ENCODE peak calls at places on chromosomes 16 and 17, in ten cellular contexts. B is colonic mucosa, P is GM04503, S is brain pericyte, U is Right ventricle myocardium inferior, A is BE2C, D is lower leg skin, C is omental fat pad, L is HT1080, W is mucosa of gallbladder. V is an unnamed sample.

GRCh38 chr17:27481327-27481726 is 25.1 kb downstream of the KSR1 start:
- DNase-seq in B (no peak), P (no peak), S (no peak), U (no peak), A (no peak), D (no peak), C (no peak), L (no peak), W (no peak), V (no peak)

GRCh38 chr17:82876602-82877391 is 37.0 kb upstream of the ZNF750 start:
- DNase-seq in B (peak; percentile 70), P (no peak), S (peak; percentile 65), U (peak; percentile 81), A (peak; percentile 78), D (peak; percentile 82), C (no peak), L (no peak), W (peak; percentile 76), V (no peak)

GRCh38 chr17:2050871-2051387 is 4.0 kb upstream of the HIC1 start:
- DNase-seq in B (no peak), P (no peak), S (no peak), U (no peak), A (no peak), D (no peak), C (no peak), L (no peak), W (no peak), V (peak; percentile 29)

GRCh38 chr17:12709063-12709462 is 43.4 kb downstream of the MYOCD start:
- DNase-seq in B (no peak), P (no peak), S (no peak), U (no peak), A (no peak), D (no peak), C (no peak), L (no peak), W (no peak), V (no peak)

GRCh38 chr16:24221219-24221618 is 34.9 kb upstream of the CACNG3 start:
- DNase-seq in B (no peak), P (no peak), S (no peak), U (no peak), A (no peak), D (no peak), C (no peak), L (no peak), W (no peak), V (no peak)

GRCh38 chr16:16004314-16004749 is 54.9 kb downstream of the ABCC1 start:
- DNase-seq in B (no peak), P (no peak), S (no peak), U (no peak), A (no peak), D (no peak), C (no peak), L (peak; percentile 68), W (no peak), V (no peak)

GRCh38 chr16:89288966-89289365 is 71.5 kb downstream of the ZNF778 start:
- DNase-seq in B (no peak), P (no peak), S (no peak), U (peak; percentile 3), A (no peak), D (no peak), C (no peak), L (no peak), W (no peak), V (no peak)

GRCh38 chr16:53429221-53429943 is 4.9 kb upstream of the RBL2 start:
- DNase-seq in B (no peak), P (no peak), S (no peak), U (no peak), A (peak; percentile 63), D (peak; percentile 38), C (no peak), L (peak; percentile 28), W (peak; percentile 20), V (no peak)

GRCh38 chr17:76270770-76271668 is 5.9 kb downstream of the UBALD2 start:
- DNase-seq in B (no peak), P (no peak), S (no peak), U (peak; percentile 59), A (no peak), D (no peak), C (no peak), L (no peak), W (no peak), V (no peak)

GRCh38 chr16:12186774-12187335 is 210.3 kb downstream of the SNX29 start:
- DNase-seq in B (no peak), P (no peak), S (no peak), U (peak; percentile 53), A (no peak), D (no peak), C (no peak), L (no peak), W (no peak), V (no peak)

GRCh38 chr16:7086842-7087616 is 245.6 kb upstream of the RBFOX1 start:
- DNase-seq in B (peak; percentile 18), P (no peak), S (no peak), U (no peak), A (peak; percentile 19), D (no peak), C (no peak), L (peak; percentile 31), W (no peak), V (peak; percentile 29)

GRCh38 chr16:13919330-13919682 is 648 bp upstream of the ERCC4 start:
- DNase-seq in B (peak; percentile 23), P (no peak), S (no peak), U (no peak), A (no peak), D (no peak), C (no peak), L (no peak), W (no peak), V (peak; percentile 71)

GRCh38 chr16:19490619-19491018 is 31.3 kb downstream of the GDE1 start:
- DNase-seq in B (no peak), P (no peak), S (no peak), U (no peak), A (no peak), D (no peak), C (no peak), L (no peak), W (no peak), V (no peak)

GRCh38 chr16:24146523-24146922 is 109.6 kb upstream of the CACNG3 start:
- DNase-seq in B (no peak), P (no peak), S (no peak), U (peak; percentile 73), A (no peak), D (no peak), C (no peak), L (no peak), W (peak; percentile 11), V (no peak)

GRCh38 chr16:50213939-50214519 is 52.3 kb upstream of the ADCY7 start:
- DNase-seq in B (no peak), P (no peak), S (no peak), U (no peak), A (no peak), D (no peak), C (no peak), L (peak; percentile 59), W (no peak), V (peak; percentile 53)

GRCh38 chr16:50699345-50700159 is 6.1 kb downstream of the NOD2 start:
- DNase-seq in B (no peak), P (no peak), S (no peak), U (no peak), A (no peak), D (peak; percentile 68), C (no peak), L (peak; percentile 39), W (no peak), V (no peak)

GRCh38 chr16:15811778-15812750 is 44.8 kb downstream of the MYH11 start:
- DNase-seq in B (no peak), P (peak; percentile 87), S (peak; percentile 56), U (no peak), A (no peak), D (peak; percentile 38), C (no peak), L (peak; percentile 41), W (no peak), V (no peak)

GRCh38 chr16:67525176-67525860 is 3.3 kb upstream of the RIPOR1 start:
- DNase-seq in B (no peak), P (no peak), S (no peak), U (no peak), A (no peak), D (no peak), C (no peak), L (peak; percentile 58), W (no peak), V (no peak)